ENCODE peak calls at places on chromosomes 3 and 15, in four cellular contexts. One of them, this sample, is unnamed.

GRCh38 chr3:127629462-127630403 is 748 bp downstream of the PODXL2 start:
- DNase-seq in astrocyte of the spinal cord: no peak
- DNase-seq in transverse colon: peak; percentile 49
- DNase-seq in cardiac muscle cell: no peak
- DNase-seq in this sample: no peak

GRCh38 chr3:111852540-111852939 is 6.5 kb upstream of the PHLDB2 start:
- DNase-seq in astrocyte of the spinal cord: no peak
- DNase-seq in transverse colon: no peak
- DNase-seq in cardiac muscle cell: no peak
- DNase-seq in this sample: no peak

GRCh38 chr3:141486735-141487418 is at the start of gene RASA2:
- DNase-seq in astrocyte of the spinal cord: no peak
- DNase-seq in transverse colon: peak; percentile 68
- DNase-seq in cardiac muscle cell: peak; percentile 91
- DNase-seq in this sample: no peak

GRCh38 chr3:160822931-160823330 is 66.9 kb downstream of the PPM1L start:
- DNase-seq in astrocyte of the spinal cord: no peak
- DNase-seq in transverse colon: no peak
- DNase-seq in cardiac muscle cell: no peak
- DNase-seq in this sample: no peak

GRCh38 chr15:93619597-93619996 is 530.6 kb upstream of the RGMA start:
- DNase-seq in astrocyte of the spinal cord: no peak
- DNase-seq in transverse colon: no peak
- DNase-seq in cardiac muscle cell: no peak
- DNase-seq in this sample: no peak

GRCh38 chr3:194328080-194328571 is 23.0 kb downstream of the CPN2 start:
- DNase-seq in astrocyte of the spinal cord: peak; percentile 46
- DNase-seq in transverse colon: no peak
- DNase-seq in cardiac muscle cell: no peak
- DNase-seq in this sample: no peak

GRCh38 chr3:169171739-169172138 is 491.8 kb downstream of the MECOM start:
- DNase-seq in astrocyte of the spinal cord: peak; percentile 13
- DNase-seq in transverse colon: no peak
- DNase-seq in cardiac muscle cell: no peak
- DNase-seq in this sample: no peak

GRCh38 chr15:85711590-85712192 is 83.0 kb downstream of the KLHL25 start:
- DNase-seq in astrocyte of the spinal cord: peak; percentile 18
- DNase-seq in transverse colon: no peak
- DNase-seq in cardiac muscle cell: no peak
- DNase-seq in this sample: no peak

GRCh38 chr3:79737530-79737929 is 30.3 kb downstream of the ROBO1 start:
- DNase-seq in astrocyte of the spinal cord: no peak
- DNase-seq in transverse colon: no peak
- DNase-seq in cardiac muscle cell: no peak
- DNase-seq in this sample: no peak

GRCh38 chr3:173745952-173746682 is 348.6 kb downstream of the NLGN1 start:
- DNase-seq in astrocyte of the spinal cord: peak; percentile 43
- DNase-seq in transverse colon: no peak
- DNase-seq in cardiac muscle cell: no peak
- DNase-seq in this sample: no peak

GRCh38 chr15:80228959-80229610 is 22.9 kb downstream of the CTXND1 start:
- DNase-seq in astrocyte of the spinal cord: peak; percentile 56
- DNase-seq in transverse colon: no peak
- DNase-seq in cardiac muscle cell: no peak
- DNase-seq in this sample: peak; percentile 57

GRCh38 chr3:50121416-50122032 is 32.8 kb downstream of the RBM5 start:
- DNase-seq in astrocyte of the spinal cord: peak; percentile 77
- DNase-seq in transverse colon: peak; percentile 81
- DNase-seq in cardiac muscle cell: peak; percentile 83
- DNase-seq in this sample: peak; percentile 66

GRCh38 chr3:98906230-98906629 is 4.7 kb upstream of the DCBLD2 start:
- DNase-seq in astrocyte of the spinal cord: peak; percentile 88
- DNase-seq in transverse colon: no peak
- DNase-seq in cardiac muscle cell: no peak
- DNase-seq in this sample: peak; percentile 84

GRCh38 chr15:26806161-26806560 is 33.3 kb upstream of the GABRB3 start:
- DNase-seq in astrocyte of the spinal cord: no peak
- DNase-seq in transverse colon: no peak
- DNase-seq in cardiac muscle cell: peak; percentile 51
- DNase-seq in this sample: no peak

GRCh38 chr15:77857419-77857818 is 220.1 kb downstream of the TBC1D2B start:
- DNase-seq in astrocyte of the spinal cord: no peak
- DNase-seq in transverse colon: no peak
- DNase-seq in cardiac muscle cell: no peak
- DNase-seq in this sample: no peak

GRCh38 chr15:77858677-77859490 is 218.6 kb downstream of the TBC1D2B start:
- DNase-seq in astrocyte of the spinal cord: no peak
- DNase-seq in transverse colon: no peak
- DNase-seq in cardiac muscle cell: no peak
- DNase-seq in this sample: no peak

GRCh38 chr15:77860101-77860691 is 217.3 kb downstream of the TBC1D2B start:
- DNase-seq in astrocyte of the spinal cord: no peak
- DNase-seq in transverse colon: no peak
- DNase-seq in cardiac muscle cell: no peak
- DNase-seq in this sample: no peak

GRCh38 chr15:77856718-77857346 is 220.7 kb downstream of the TBC1D2B start:
- DNase-seq in astrocyte of the spinal cord: no peak
- DNase-seq in transverse colon: no peak
- DNase-seq in cardiac muscle cell: no peak
- DNase-seq in this sample: no peak

GRCh38 chr15:77859491-77860060 is 217.9 kb downstream of the TBC1D2B start:
- DNase-seq in astrocyte of the spinal cord: no peak
- DNase-seq in transverse colon: peak; percentile 82
- DNase-seq in cardiac muscle cell: no peak
- DNase-seq in this sample: no peak
- H3K4me3 ChIP-seq in astrocyte of the spinal cord: no peak overlapping the region
- H3K4me3 ChIP-seq in transverse colon: no peak overlapping the region
- H3K4me3 ChIP-seq in cardiac muscle cell: no peak overlapping the region
- H3K4me3 ChIP-seq in this sample: no peak overlapping the region

GRCh38 chr3:31531992-31532586 is 636 bp upstream of the STT3B start:
- DNase-seq in astrocyte of the spinal cord: peak; percentile 100
- DNase-seq in transverse colon: peak; percentile 99
- DNase-seq in cardiac muscle cell: peak; percentile 100
- DNase-seq in this sample: peak; percentile 97

GRCh38 chr3:31532587-31533168 is at the start of gene STT3B:
- DNase-seq in astrocyte of the spinal cord: no peak
- DNase-seq in transverse colon: peak; percentile 86
- DNase-seq in cardiac muscle cell: peak; percentile 71
- DNase-seq in this sample: no peak

GRCh38 chr3:31531465-31531991 is 1.2 kb upstream of the STT3B start:
- DNase-seq in astrocyte of the spinal cord: no peak
- DNase-seq in transverse colon: no peak
- DNase-seq in cardiac muscle cell: peak; percentile 9
- DNase-seq in this sample: no peak

GRCh38 chr3:31533169-31533870 is 595 bp downstream of the STT3B start:
- DNase-seq in astrocyte of the spinal cord: peak; percentile 22
- DNase-seq in transverse colon: peak; percentile 66
- DNase-seq in cardiac muscle cell: peak; percentile 60
- DNase-seq in this sample: no peak

DNA sequence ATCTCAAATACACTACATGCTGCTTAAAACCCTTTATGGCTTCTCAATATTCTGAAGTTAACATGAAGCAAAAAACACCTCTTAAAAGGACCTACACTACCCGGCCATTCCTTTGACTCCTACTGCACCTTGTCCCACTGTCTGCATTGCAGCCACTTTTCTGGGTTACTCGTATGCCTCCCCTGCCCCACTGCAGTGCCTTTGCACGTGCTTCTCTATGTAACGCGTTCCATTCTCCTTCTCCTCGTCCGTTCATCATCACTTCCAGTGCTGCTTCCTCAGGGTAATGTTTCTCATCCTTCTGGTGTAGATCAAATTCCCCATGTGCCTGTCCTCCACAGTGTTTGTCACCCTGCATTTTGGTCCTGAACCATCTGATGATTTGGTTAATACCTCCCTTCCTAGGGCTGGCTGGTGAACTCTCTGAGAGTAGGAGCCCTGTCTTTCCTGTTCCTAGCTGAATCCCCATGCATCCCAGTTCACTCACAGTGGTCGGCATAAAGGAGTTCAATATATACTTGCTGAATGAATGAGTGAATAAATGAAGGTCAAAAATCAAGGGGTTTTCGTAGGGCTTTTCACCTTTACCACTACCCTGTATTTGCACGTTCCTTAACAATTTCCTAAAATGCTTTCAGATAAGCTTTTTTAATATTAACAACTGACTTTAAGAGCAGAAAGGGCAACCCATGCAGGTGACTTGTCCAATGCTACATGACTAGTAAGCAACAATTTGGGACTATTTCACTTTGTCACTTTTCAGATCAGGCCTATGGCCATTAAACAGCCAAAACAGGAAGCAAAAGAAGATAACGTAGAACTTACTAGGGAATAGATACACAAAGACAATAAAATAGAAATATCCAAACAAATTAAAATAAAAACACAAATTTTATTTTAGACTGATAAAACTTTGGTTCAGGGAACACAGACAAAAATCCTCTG is 2.4 kb upstream of the STT3B start:
- DNase-seq in astrocyte of the spinal cord: no peak
- DNase-seq in transverse colon: no peak
- DNase-seq in cardiac muscle cell: no peak
- DNase-seq in this sample: no peak
- H3K4me3 ChIP-seq in astrocyte of the spinal cord: no peak overlapping the region
- H3K4me3 ChIP-seq in transverse colon: peak overlapping the region; percentile 85
- H3K4me3 ChIP-seq in cardiac muscle cell: peak overlapping the region; percentile 45
- H3K4me3 ChIP-seq in this sample: no peak overlapping the region

GRCh38 chr15:67134577-67135492 is 69.4 kb downstream of the SMAD3 start:
- DNase-seq in astrocyte of the spinal cord: no peak
- DNase-seq in transverse colon: no peak
- DNase-seq in cardiac muscle cell: no peak
- DNase-seq in this sample: no peak
- H3K4me3 ChIP-seq in astrocyte of the spinal cord: no peak overlapping the region
- H3K4me3 ChIP-seq in transverse colon: peak overlapping the region; percentile 11
- H3K4me3 ChIP-seq in cardiac muscle cell: no peak overlapping the region
- H3K4me3 ChIP-seq in this sample: no peak overlapping the region

GRCh38 chr15:39935241-39935640 is 1.3 kb downstream of the EIF2AK4 start:
- DNase-seq in astrocyte of the spinal cord: no peak
- DNase-seq in transverse colon: no peak
- DNase-seq in cardiac muscle cell: no peak
- DNase-seq in this sample: no peak
- H3K4me3 ChIP-seq in astrocyte of the spinal cord: no peak overlapping the region
- H3K4me3 ChIP-seq in transverse colon: no peak overlapping the region
- H3K4me3 ChIP-seq in cardiac muscle cell: peak overlapping the region; percentile 73
- H3K4me3 ChIP-seq in this sample: peak overlapping the region; percentile 63

GRCh38 chr3:37996785-37997301 is 6.3 kb downstream of the VILL start:
- DNase-seq in astrocyte of the spinal cord: peak; percentile 70
- DNase-seq in transverse colon: peak; percentile 91
- DNase-seq in cardiac muscle cell: peak; percentile 75
- DNase-seq in this sample: peak; percentile 54

GRCh38 chr3:37997321-37997720 is 6.7 kb downstream of the VILL start:
- DNase-seq in astrocyte of the spinal cord: no peak
- DNase-seq in transverse colon: no peak
- DNase-seq in cardiac muscle cell: no peak
- DNase-seq in this sample: no peak

GRCh38 chr3:37999836-38000235 is 9.2 kb downstream of the VILL start:
- DNase-seq in astrocyte of the spinal cord: no peak
- DNase-seq in transverse colon: no peak
- DNase-seq in cardiac muscle cell: no peak
- DNase-seq in this sample: no peak

GRCh38 chr3:37995652-37996641 is 5.4 kb downstream of the VILL start:
- DNase-seq in astrocyte of the spinal cord: no peak
- DNase-seq in transverse colon: no peak
- DNase-seq in cardiac muscle cell: no peak
- DNase-seq in this sample: no peak

DNA sequence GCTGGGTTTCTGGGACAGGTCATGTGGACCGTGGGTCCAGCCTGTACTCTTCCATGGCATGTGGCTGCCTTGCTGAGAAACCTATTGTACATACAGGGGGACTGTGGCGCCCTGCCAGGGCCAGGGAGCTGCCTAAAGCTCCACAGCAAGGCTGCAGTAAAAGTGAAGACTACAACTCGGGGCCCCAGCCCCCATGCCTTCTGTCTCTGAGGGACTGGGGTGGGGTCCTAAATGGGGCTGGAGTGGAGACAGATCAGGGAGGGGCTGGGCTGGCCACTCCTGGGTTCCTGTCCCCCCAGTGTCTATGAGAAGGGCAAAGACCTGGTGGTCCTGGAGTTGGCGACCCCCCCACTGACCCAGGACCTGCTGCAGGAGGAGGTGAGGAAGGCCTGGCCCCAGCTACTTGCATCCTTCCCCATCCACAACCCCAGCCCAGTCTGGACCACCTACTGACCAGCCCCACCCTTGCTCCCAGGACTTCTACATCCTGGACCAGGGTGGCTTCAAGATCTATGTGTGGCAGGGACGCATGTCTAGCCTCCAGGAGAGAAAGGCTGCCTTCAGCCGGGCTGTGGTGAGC is 7.3 kb downstream of the VILL start:
- DNase-seq in astrocyte of the spinal cord: no peak
- DNase-seq in transverse colon: no peak
- DNase-seq in cardiac muscle cell: no peak
- DNase-seq in this sample: no peak
- H3K4me3 ChIP-seq in astrocyte of the spinal cord: no peak overlapping the region
- H3K4me3 ChIP-seq in transverse colon: peak overlapping the region; percentile 47
- H3K4me3 ChIP-seq in cardiac muscle cell: no peak overlapping the region
- H3K4me3 ChIP-seq in this sample: no peak overlapping the region